ENCODE peak calls at places on chromosomes 1 and 21, in four cellular contexts. X, E, W and B are unnamed samples.

GRCh38 chr1:159000627-159001026 is 9.1 kb upstream of the IFI16 start:
- DNase-seq in X (no peak), E (peak), W (peak), B (peak)

GRCh38 chr1:225467193-225468020 is 39.6 kb upstream of the LBR start:
- DNase-seq in X (peak), E (no peak), W (peak), B (no peak)

GRCh38 chr1:10943991-10944730 is 68.3 kb upstream of the TARDBP start:
- DNase-seq in X (no peak), E (no peak), W (no peak), B (no peak)

GRCh38 chr1:160219062-160219929 is 14.1 kb downstream of the PEA15 start:
- DNase-seq in X (no peak), E (no peak), W (peak), B (peak)

GRCh38 chr1:248402748-248403147 is at the start of gene OR2T1:
- DNase-seq in X (no peak), E (no peak), W (no peak), B (no peak)

GRCh38 chr1:97508653-97509218 is 412.1 kb downstream of the DPYD start:
- DNase-seq in X (no peak), E (no peak), W (no peak), B (no peak)

GRCh38 chr1:225637651-225638199 is 15.2 kb downstream of the ENAH start:
- DNase-seq in X (no peak), E (no peak), W (no peak), B (no peak)

GRCh38 chr1:245306020-245306419 is 151.2 kb downstream of the KIF26B start:
- DNase-seq in X (no peak), E (no peak), W (no peak), B (no peak)

GRCh38 chr21:41868062-41868710 is 11.0 kb downstream of the PRDM15 start:
- DNase-seq in X (peak), E (no peak), W (no peak), B (no peak)

GRCh38 chr1:57411262-57411661 is 12.6 kb downstream of the DAB1 start:
- DNase-seq in X (no peak), E (no peak), W (no peak), B (peak)

GRCh38 chr1:157505481-157506272 is 46.6 kb downstream of the FCRL5 start:
- DNase-seq in X (peak), E (peak), W (no peak), B (peak)

GRCh38 chr1:32900956-32901822 is at the start of gene TMEM54:
- DNase-seq in X (no peak), E (peak), W (peak), B (no peak)

GRCh38 chr1:19179597-19180271 is 30.3 kb downstream of the UBR4 start:
- DNase-seq in X (no peak), E (no peak), W (no peak), B (no peak)

GRCh38 chr1:156510709-156511108 is 10.1 kb upstream of the MEF2D start:
- DNase-seq in X (no peak), E (peak), W (peak), B (no peak)

GRCh38 chr1:30809514-30810263 is 52.1 kb upstream of the LAPTM5 start:
- DNase-seq in X (no peak), E (no peak), W (no peak), B (peak)

GRCh38 chr1:36223373-36223995 is 759 bp upstream of the THRAP3 start:
- DNase-seq in X (peak), E (no peak), W (no peak), B (no peak)

GRCh38 chr1:36222481-36223372 is 1.5 kb upstream of the THRAP3 start:
- DNase-seq in X (no peak), E (no peak), W (peak), B (no peak)

GRCh38 chr1:36225298-36225899 is 1.2 kb downstream of the THRAP3 start:
- DNase-seq in X (no peak), E (no peak), W (no peak), B (no peak)

GRCh38 chr1:36223996-36224536 is at the start of gene THRAP3:
- DNase-seq in X (peak), E (peak), W (peak), B (peak)

GRCh38 chr1:36224537-36225297 is 474 bp downstream of the THRAP3 start:
- DNase-seq in X (no peak), E (no peak), W (peak), B (peak)
- TF ChIP-seq POLR2A in X (no peak), E (no peak), W (no peak), B (no peak)

GRCh38 chr21:34887729-34888568 is 161.2 kb downstream of the RUNX1 start:
- DNase-seq in X (peak), E (peak), W (peak), B (peak)
- TF ChIP-seq POLR2A in X (no peak), E (no peak), W (no peak), B (peak)

GRCh38 chr21:28156590-28156989 is 836.1 kb downstream of the LTN1 start:
- DNase-seq in X (no peak), E (no peak), W (no peak), B (no peak)

GRCh38 chr21:28159396-28159795 is 833.3 kb downstream of the LTN1 start:
- DNase-seq in X (no peak), E (no peak), W (no peak), B (no peak)

GRCh38 chr21:28160378-28160777 is 832.3 kb downstream of the LTN1 start:
- DNase-seq in X (no peak), E (no peak), W (no peak), B (no peak)
- TF ChIP-seq POLR2A in X (no peak), E (no peak), W (no peak), B (no peak)

GRCh38 chr1:63859480-63860275 is 85.9 kb downstream of the ROR1 start:
- DNase-seq in X (no peak), E (no peak), W (no peak), B (no peak)

GRCh38 chr1:63863137-63863536 is 89.3 kb downstream of the ROR1 start:
- DNase-seq in X (no peak), E (no peak), W (no peak), B (no peak)

GRCh38 chr1:63858153-63858552 is 84.3 kb downstream of the ROR1 start:
- DNase-seq in X (no peak), E (no peak), W (no peak), B (no peak)

GRCh38 chr1:63864224-63864623 is 90.4 kb downstream of the ROR1 start:
- DNase-seq in X (no peak), E (no peak), W (no peak), B (no peak)

GRCh38 chr1:63861055-63861691 is 87.4 kb downstream of the ROR1 start:
- DNase-seq in X (no peak), E (no peak), W (peak), B (no peak)
- TF ChIP-seq POLR2A in X (no peak), E (no peak), W (no peak), B (no peak)

DNA sequence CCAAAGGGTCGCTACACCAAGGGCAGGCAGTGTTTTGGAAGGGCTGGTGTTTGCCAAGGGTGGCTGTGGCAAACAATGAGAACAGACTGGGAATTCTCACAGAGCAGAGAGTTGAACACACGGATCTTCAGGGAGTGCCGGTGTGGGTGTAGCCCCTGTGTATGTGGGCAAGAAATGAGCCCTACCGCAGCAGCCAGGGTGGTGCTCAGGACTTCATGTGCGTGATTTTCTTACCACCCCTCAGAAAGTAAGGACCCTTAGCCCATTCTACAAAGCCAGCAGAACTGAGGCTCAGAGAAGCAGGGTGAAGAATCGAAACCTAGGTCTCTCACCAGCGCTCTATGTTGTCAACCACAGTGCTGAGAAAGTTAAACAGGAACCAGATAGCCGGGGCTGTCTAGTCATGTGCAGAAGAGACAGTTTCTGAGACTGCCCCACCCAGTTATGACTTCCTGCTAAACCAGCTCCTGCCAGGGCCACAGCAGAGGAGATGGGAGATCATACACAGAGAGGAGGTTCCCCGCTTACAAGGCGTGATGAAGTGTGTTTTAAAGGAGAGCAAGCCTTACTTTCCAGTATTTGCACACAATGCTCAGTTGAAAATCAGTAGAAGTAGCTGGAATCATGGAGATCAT is 21.9 kb upstream of the MORC3 start:
- DNase-seq in X (peak), E (peak), W (peak), B (no peak)
- TF ChIP-seq POLR2A in X (no peak), E (no peak), W (peak), B (no peak)

DNA sequence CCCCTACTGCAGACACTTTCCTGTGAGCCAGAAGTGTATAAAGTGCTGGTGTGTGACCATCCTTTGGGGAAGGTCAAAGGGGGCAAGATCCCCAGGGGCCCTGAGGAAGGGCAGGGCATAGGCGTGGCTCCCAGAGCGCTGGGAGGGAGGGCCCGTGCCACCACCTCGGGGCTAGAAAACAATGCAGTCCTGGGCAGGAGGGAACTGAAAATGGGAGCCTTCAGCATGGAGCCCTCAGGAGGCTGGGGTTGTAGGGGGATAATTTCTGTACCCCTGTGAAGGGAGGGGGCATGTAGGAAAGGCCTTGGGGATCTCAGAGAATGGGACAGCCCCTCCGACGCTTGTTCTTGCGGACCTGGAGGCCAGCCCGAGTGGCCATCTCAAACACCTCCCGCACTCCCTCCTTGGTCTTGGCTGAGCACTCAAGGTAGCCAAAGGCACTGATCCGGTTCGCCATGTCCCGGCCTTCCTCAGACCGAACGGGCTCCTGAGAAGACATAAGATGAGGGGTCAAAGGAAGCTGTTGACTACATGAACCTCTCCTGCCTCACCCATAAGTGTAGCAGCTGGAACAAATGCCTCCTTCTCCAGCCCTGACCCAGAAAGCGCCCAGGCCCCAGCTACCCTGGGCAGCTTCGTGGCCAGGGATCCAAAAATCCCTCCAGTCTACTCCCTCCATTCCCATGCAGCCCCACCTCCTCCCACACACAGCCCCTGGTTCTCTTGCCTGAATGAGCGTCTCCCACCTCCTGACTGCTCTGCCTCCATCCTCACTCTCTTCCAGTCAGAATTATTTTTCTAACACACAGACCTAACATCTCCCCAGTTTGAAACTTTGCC is 5.5 kb downstream of the RHOC start:
- DNase-seq in X (no peak), E (peak), W (peak), B (no peak)
- TF ChIP-seq POLR2A in X (no peak), E (no peak), W (no peak), B (no peak)

DNA sequence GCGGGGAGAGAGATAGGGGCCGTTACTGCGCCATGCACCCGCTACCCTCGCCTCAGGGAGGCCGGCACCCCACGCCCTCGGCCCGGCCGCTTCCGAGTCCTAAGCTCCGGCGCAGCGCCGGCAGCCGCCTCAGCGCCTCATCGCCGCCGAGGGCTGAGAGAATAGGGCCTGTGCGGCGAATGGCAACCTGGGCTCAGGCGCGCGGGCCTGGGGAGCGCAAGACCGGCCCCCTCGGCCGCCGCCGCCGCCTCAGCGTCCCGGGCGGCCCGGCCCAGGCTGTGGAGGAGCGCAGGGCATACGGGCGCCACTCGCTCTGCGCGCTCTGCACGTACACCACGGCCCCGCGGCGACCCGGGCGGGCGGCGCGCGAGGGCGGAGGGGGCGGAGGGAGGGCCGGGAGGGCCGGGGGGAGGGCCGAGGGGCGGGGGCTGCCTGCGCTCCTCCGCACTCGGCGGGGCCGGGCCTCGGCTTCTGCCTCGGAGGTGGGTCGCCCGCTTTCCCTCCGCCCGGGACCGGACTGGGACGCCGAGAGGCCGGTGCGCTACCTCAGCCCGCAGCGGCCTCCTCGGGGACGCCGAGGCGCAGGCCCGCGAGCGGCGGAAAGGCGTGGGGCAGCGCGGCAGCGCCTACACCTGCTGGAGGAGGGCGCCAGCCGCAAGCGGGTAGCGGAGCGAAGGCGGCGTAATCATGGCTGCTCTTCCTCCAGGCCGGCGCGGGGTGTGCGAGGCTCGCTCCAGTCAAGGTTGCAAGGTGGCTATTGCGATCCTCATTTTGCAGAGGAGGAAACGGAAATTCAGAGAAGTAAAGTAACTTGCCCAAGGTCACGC is at the start of gene EGLN1:
- DNase-seq in X (peak), E (peak), W (peak), B (peak)
- TF ChIP-seq POLR2A in X (peak), E (peak), W (peak), B (peak)

DNA sequence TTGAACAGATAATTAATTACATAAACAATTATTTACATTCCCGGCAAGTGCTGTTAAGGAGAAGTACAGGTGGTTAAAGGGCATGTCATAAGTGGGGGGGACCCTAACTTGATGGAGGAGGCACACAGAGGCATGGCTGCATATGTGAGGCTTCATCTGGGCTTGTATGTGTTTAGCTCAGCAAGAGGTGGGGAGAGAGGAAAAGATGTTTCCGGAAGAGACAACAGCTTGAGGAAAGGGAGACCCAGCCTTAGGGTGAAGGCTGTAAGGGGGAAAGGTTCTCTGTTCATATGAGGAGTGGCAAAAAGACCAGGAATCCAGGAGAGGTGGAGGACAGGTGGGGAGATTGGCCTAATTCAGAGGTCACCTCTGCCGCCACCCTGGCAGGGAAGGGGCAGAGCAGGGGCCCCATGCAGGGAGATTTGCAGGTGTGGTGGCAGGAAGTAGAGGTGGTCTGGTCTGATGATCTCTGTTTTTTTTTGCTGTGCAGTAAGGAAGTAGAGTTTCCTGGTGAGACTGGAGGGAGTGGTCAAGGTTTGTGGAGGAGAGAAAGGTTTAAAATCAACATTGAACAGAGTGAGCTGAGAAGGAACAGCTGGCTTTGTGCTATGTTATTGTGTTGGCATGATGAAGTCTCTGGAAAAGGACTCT is 9.0 kb downstream of the TRAF5 start:
- DNase-seq in X (peak), E (no peak), W (no peak), B (no peak)
- TF ChIP-seq POLR2A in X (no peak), E (no peak), W (no peak), B (no peak)

GRCh38 chr1:51235611-51236547 is at the start of gene RNF11:
- DNase-seq in X (peak), E (peak), W (peak), B (peak)
- TF ChIP-seq POLR2A in X (peak), E (peak), W (peak), B (peak)